ENCODE peak calls at places on chromosomes 6 and 20, in five cellular contexts. T is CD4-positive, alpha-beta memory T cell; O is HS-5; W is HCT116; J is KG1. V is an unnamed sample.

GRCh38 chr6:157267109-157267611 is 56.2 kb downstream of the TMEM242 start:
- DNase-seq in T (no peak), O (no peak), W (no peak), J (no peak), V (no peak)

GRCh38 chr6:11212625-11213024 is 19.8 kb downstream of the NEDD9 start:
- DNase-seq in T (no peak), O (peak), W (no peak), J (no peak), V (no peak)

GRCh38 chr20:766906-767305 is 1.4 kb downstream of the SLC52A3 start:
- DNase-seq in T (no peak), O (no peak), W (no peak), J (no peak), V (no peak)

GRCh38 chr20:62564456-62565245 is 77.7 kb upstream of the SLCO4A1 start:
- DNase-seq in T (no peak), O (no peak), W (no peak), J (no peak), V (no peak)

GRCh38 chr20:62335532-62335931 is 31.6 kb downstream of the LAMA5 start:
- DNase-seq in T (no peak), O (no peak), W (no peak), J (no peak), V (no peak)

GRCh38 chr20:57818418-57818817 is 108.6 kb upstream of the PMEPA1 start:
- DNase-seq in T (no peak), O (no peak), W (no peak), J (no peak), V (no peak)

GRCh38 chr20:62597416-62598115 is 44.7 kb upstream of the SLCO4A1 start:
- DNase-seq in T (no peak), O (no peak), W (no peak), J (no peak), V (no peak)

GRCh38 chr6:136037246-136037884 is 185.9 kb downstream of the PDE7B start:
- DNase-seq in T (no peak), O (no peak), W (no peak), J (no peak), V (no peak)

GRCh38 chr6:95658896-95659295 is 81.6 kb downstream of the MANEA start:
- DNase-seq in T (no peak), O (no peak), W (no peak), J (no peak), V (no peak)

GRCh38 chr20:17630806-17631195 is 51.2 kb downstream of the RRBP1 start:
- DNase-seq in T (no peak), O (no peak), W (no peak), J (no peak), V (no peak)

GRCh38 chr6:33407132-33407718 is 3.6 kb upstream of the PHF1 start:
- DNase-seq in T (no peak), O (no peak), W (no peak), J (no peak), V (peak)

GRCh38 chr6:22828179-22829062 is 259.1 kb downstream of the HDGFL1 start:
- DNase-seq in T (no peak), O (peak), W (peak), J (no peak), V (peak)

GRCh38 chr6:166097914-166098522 is 69.6 kb downstream of the TBXT start:
- DNase-seq in T (peak), O (no peak), W (peak), J (peak), V (peak)

GRCh38 chr6:112710710-112711109 is 363.6 kb downstream of the RFPL4B start:
- DNase-seq in T (no peak), O (no peak), W (no peak), J (no peak), V (no peak)

GRCh38 chr6:133502451-133503259 is 261.5 kb downstream of the EYA4 start:
- DNase-seq in T (no peak), O (peak), W (no peak), J (no peak), V (no peak)

GRCh38 chr20:34525709-34526416 is 9.6 kb downstream of the DYNLRB1 start:
- DNase-seq in T (no peak), O (peak), W (peak), J (no peak), V (peak)

GRCh38 chr20:63344616-63345327 is 16.4 kb downstream of the CHRNA4 start:
- DNase-seq in T (no peak), O (no peak), W (no peak), J (no peak), V (no peak)

GRCh38 chr20:20815711-20816455 is 103.4 kb upstream of the RALGAPA2 start:
- DNase-seq in T (no peak), O (no peak), W (no peak), J (no peak), V (no peak)

GRCh38 chr6:119314894-119315272 is 34.7 kb downstream of the MAN1A1 start:
- DNase-seq in T (no peak), O (no peak), W (no peak), J (no peak), V (no peak)

GRCh38 chr6:70651326-70651905 is 16.3 kb upstream of the SMAP1 start:
- DNase-seq in T (peak), O (no peak), W (no peak), J (no peak), V (no peak)

GRCh38 chr6:123316733-123317323 is 319.9 kb downstream of the TRDN start:
- DNase-seq in T (no peak), O (no peak), W (no peak), J (no peak), V (peak)

GRCh38 chr20:25859649-25860530 is 163.2 kb upstream of the ZNF337 start:
- DNase-seq in T (peak), O (no peak), W (no peak), J (no peak), V (peak)

GRCh38 chr6:24126586-24127192 is 674 bp downstream of the NRSN1 start:
- DNase-seq in T (peak), O (no peak), W (peak), J (peak), V (peak)

GRCh38 chr6:101001012-101001411 is 119.9 kb upstream of the ASCC3 start:
- DNase-seq in T (no peak), O (no peak), W (no peak), J (no peak), V (no peak)

GRCh38 chr6:51678905-51679620 is 408.4 kb downstream of the PKHD1 start:
- DNase-seq in T (no peak), O (no peak), W (no peak), J (no peak), V (no peak)

GRCh38 chr20:10498196-10498595 is 63.1 kb downstream of the SLX4IP start:
- DNase-seq in T (no peak), O (no peak), W (no peak), J (no peak), V (peak)

GRCh38 chr20:9792674-9793073 is 46.2 kb downstream of the PAK5 start:
- DNase-seq in T (no peak), O (no peak), W (no peak), J (no peak), V (no peak)

GRCh38 chr6:109183109-109183508 is 87.8 kb downstream of the CEP57L1 start:
- DNase-seq in T (no peak), O (no peak), W (no peak), J (no peak), V (no peak)

V was measured in SK-MEL-5.